ENCODE peak calls at places on chromosome 16, in four cellular contexts. Q is astrocyte, J is aorta, H is GM23248. S is an unnamed sample.

GRCh38 chr16:64278196-64278595 is 843.7 kb downstream of the CDH11 start:
- DNase-seq in Q (peak; percentile 1), J (no peak), H (peak; percentile 68), S (no peak)

GRCh38 chr16:87392823-87393679 is 915 bp downstream of the MAP1LC3B start:
- DNase-seq in H (peak; percentile 80), Q (peak; percentile 44), J (peak; percentile 73), S (no peak)

GRCh38 chr16:62363451-62363850 is 327.2 kb upstream of the CDH8 start:
- DNase-seq in H (no peak), J (no peak), Q (no peak), S (no peak)

GRCh38 chr16:87847785-87848675 is 21.3 kb downstream of the SLC7A5 start:
- DNase-seq in J (no peak), H (no peak), Q (no peak), S (no peak)

GRCh38 chr16:407253-407652 is 5.6 kb downstream of the DECR2 start:
- DNase-seq in Q (no peak), J (no peak), H (no peak), S (no peak)

GRCh38 chr16:87464691-87465300 is 28.0 kb downstream of the ZCCHC14 start:
- DNase-seq in H (peak; percentile 98), Q (peak; percentile 91), J (peak; percentile 90), S (no peak)

GRCh38 chr16:75559002-75559401 is 3.0 kb upstream of the TMEM231 start:
- DNase-seq in J (no peak), Q (no peak), H (no peak), S (no peak)

GRCh38 chr16:27520982-27521673 is 28.6 kb downstream of the GTF3C1 start:
- DNase-seq in J (peak; percentile 75), H (no peak), Q (peak; percentile 37), S (no peak)

GRCh38 chr16:53945996-53946395 is 242.0 kb downstream of the FTO start:
- DNase-seq in H (peak; percentile 66), J (no peak), Q (peak; percentile 30), S (no peak)

GRCh38 chr16:84599528-84600202 is 18.2 kb downstream of the COTL1 start:
- DNase-seq in J (peak; percentile 83), Q (peak; percentile 70), H (peak; percentile 87), S (no peak)

GRCh38 chr16:84603115-84603816 is 14.6 kb downstream of the COTL1 start:
- DNase-seq in J (peak; percentile 96), Q (peak; percentile 97), H (peak; percentile 99), S (peak; percentile 90)

GRCh38 chr16:84597518-84598390 is 20.1 kb downstream of the COTL1 start:
- DNase-seq in H (no peak), J (peak; percentile 51), Q (no peak), S (no peak)

GRCh38 chr16:84598391-84598750 is 19.5 kb downstream of the COTL1 start:
- DNase-seq in H (no peak), Q (no peak), J (no peak), S (no peak)

GRCh38 chr16:84600343-84601229 is 17.3 kb downstream of the COTL1 start:
- DNase-seq in Q (no peak), J (no peak), H (peak; percentile 40), S (no peak)
- H3K4me1 ChIP-seq in Q (peaks cover 68% of the 10 kb centered on the region), J (no peaks in the 10 kb centered on the region), H (peaks cover 46% of the 10 kb centered on the region), S (peaks cover 22% of the 10 kb centered on the region)

GRCh38 chr16:21980032-21980431 is 20.9 kb downstream of the PDZD9 start:
- DNase-seq in H (no peak), J (no peak), Q (no peak), S (no peak)
- H3K36me3 ChIP-seq in H (peaks cover 87% of the 10 kb centered on the region), J (peaks cover 20% of the 10 kb centered on the region), Q (peaks cover 78% of the 10 kb centered on the region), S (peaks cover 90% of the 10 kb centered on the region)

GRCh38 chr16:70694088-70694487 is 8.2 kb upstream of the MTSS2 start:
- DNase-seq in H (peak; percentile 89), J (no peak), Q (peak; percentile 74), S (peak; percentile 94)

GRCh38 chr16:70696368-70696767 is 10.5 kb upstream of the MTSS2 start:
- DNase-seq in H (no peak), J (no peak), Q (no peak), S (no peak)

GRCh38 chr16:70696952-70697600 is 11.2 kb upstream of the MTSS2 start:
- DNase-seq in H (no peak), J (no peak), Q (no peak), S (no peak)

GRCh38 chr16:70694517-70695218 is 8.8 kb upstream of the MTSS2 start:
- DNase-seq in Q (no peak), J (no peak), H (peak; percentile 54), S (no peak)

GRCh38 chr16:70695351-70696070 is 9.7 kb upstream of the MTSS2 start:
- DNase-seq in Q (peak; percentile 20), J (no peak), H (no peak), S (no peak)
- H3K4me1 ChIP-seq in Q (peaks cover 45% of the 10 kb centered on the region), J (no peaks in the 10 kb centered on the region), H (peaks cover 52% of the 10 kb centered on the region), S (peaks cover 62% of the 10 kb centered on the region)

DNA sequence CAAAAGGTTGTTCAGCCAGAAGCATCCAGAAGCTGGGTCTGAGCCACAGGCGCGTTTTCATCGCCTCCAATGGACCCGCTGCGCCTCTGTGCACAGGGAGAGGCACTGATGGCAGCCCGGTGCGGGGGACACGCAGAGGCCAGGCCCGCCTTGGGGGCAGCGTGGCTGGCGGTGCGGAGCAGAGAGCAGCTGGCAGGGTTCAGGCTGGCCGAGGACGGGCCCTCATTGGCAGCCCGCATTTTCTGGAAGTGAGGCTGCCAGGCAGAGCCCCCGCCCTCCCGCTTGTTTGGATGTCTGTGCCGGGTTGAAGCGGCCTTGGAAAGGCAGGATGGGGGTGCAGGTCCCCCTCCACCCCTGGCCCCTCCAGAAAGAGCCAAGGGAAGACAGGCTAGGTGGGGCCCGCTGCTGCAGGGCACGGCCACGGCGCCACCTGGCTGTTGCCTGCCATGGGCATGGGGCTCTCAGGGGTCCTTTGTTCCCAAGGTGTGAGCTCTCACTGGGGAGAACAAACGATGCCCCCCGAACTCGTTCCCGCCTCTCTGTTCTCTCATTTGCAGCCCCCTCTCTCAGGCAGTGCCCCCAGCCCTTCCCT is 18.8 kb downstream of the GSE1 start:
- DNase-seq in Q (no peak), H (no peak), J (no peak), S (no peak)
- H3K36me3 ChIP-seq in Q (no peaks in the 10 kb centered on the region), H (no peaks in the 10 kb centered on the region), J (no peaks in the 10 kb centered on the region), S (peaks cover 7% of the 10 kb centered on the region)

GRCh38 chr16:70746040-70746707 is 54.8 kb downstream of the VAC14 start:
- DNase-seq in H (peak; percentile 99), J (peak; percentile 90), Q (peak; percentile 84), S (no peak)
- H3K4me1 ChIP-seq in H (peaks cover 35% of the 10 kb centered on the region), J (no peaks in the 10 kb centered on the region), Q (peaks cover 59% of the 10 kb centered on the region), S (peaks cover 46% of the 10 kb centered on the region)

DNA sequence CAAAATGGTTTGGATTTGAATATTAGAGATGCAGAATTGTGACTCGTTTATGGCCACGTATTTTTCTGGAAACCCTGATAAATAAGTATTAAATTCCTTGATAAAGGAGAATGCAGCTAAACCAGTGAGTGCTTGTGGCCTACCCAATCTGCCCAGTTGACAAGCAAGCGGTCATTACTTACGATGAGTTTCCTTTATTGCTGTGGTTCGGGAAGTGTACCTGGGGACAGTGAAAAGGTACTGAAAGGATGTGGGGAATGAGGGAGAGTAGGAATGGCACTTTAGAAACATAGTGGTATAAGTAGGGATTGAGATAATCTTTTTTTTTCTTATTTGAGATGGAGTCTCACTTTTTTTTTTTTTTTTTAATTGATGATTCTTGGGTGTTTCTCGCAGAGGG is 33.8 kb downstream of the RBBP6 start:
- DNase-seq in J (no peak), H (no peak), Q (no peak), S (no peak)
- H3K36me3 ChIP-seq in J (peaks cover 6% of the 10 kb centered on the region), H (peaks cover 49% of the 10 kb centered on the region), Q (peaks cover 34% of the 10 kb centered on the region), S (peaks cover 50% of the 10 kb centered on the region)

GRCh38 chr16:3508736-3509135 is 7.9 kb downstream of the CLUAP1 start:
- DNase-seq in Q (no peak), J (no peak), H (no peak), S (no peak)

GRCh38 chr16:3509470-3509928 is 8.7 kb downstream of the CLUAP1 start:
- DNase-seq in Q (no peak), H (no peak), J (no peak), S (no peak)

GRCh38 chr16:3511286-3512180 is 10.7 kb downstream of the CLUAP1 start:
- DNase-seq in J (no peak), Q (no peak), H (no peak), S (no peak)

GRCh38 chr16:3513892-3514600 is 13.2 kb downstream of the CLUAP1 start:
- DNase-seq in J (no peak), H (no peak), Q (no peak), S (no peak)

GRCh38 chr16:3510410-3510809 is 9.6 kb downstream of the CLUAP1 start:
- DNase-seq in H (no peak), Q (no peak), J (no peak), S (no peak)
- H3K4me1 ChIP-seq in H (no peaks in the 10 kb centered on the region), Q (peaks cover 6% of the 10 kb centered on the region), J (no peaks in the 10 kb centered on the region), S (no peaks in the 10 kb centered on the region)

DNA sequence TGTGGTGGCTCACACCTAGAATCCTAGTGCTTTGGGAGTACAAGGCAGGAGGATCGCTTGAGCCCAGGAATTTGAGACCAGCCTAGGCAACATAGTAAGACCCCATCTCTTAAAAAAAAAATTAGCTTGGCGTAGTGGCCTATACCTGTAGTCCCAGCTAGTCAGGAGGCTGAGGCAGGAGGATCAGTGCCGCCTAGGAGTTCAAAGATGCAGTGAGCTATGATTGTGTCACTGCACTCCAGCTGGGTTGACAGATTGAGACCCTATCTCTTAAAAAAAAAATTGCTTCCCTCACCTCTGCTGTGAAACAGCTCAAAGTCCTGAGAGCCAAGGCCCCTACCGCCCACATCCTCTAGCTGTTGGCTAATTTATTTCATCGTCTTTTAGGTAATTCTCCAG is 10.2 kb downstream of the NDE1 start:
- DNase-seq in J (no peak), H (no peak), Q (no peak), S (no peak)
- H3K36me3 ChIP-seq in J (no peaks in the 10 kb centered on the region), H (peaks cover 9% of the 10 kb centered on the region), Q (peaks cover 6% of the 10 kb centered on the region), S (peaks cover 66% of the 10 kb centered on the region)

DNA sequence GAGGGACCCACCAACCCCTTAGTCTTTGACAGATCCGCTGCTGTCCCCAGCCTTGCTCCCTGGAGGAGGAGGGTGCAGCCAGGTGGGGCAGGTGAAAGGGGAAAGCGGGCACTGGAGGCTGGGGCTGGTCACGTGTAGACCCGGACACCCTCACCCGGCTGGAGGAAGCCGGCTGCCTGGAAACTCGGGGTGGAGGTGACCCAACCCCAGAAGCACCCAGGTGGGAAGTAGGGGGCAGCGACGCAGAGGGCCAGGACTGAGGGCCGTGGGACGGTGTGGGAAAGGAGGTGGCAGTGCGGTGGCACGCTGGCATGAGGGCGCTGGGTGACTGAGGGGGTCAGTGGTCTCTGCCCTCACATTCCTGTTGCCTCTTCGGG is 2.7 kb downstream of the TRAF7 start:
- DNase-seq in Q (no peak), H (no peak), J (no peak), S (no peak)
- H3K4me1 ChIP-seq in Q (peaks cover 56% of the 10 kb centered on the region), H (peaks cover 42% of the 10 kb centered on the region), J (no peaks in the 10 kb centered on the region), S (peaks cover 46% of the 10 kb centered on the region)